ENCODE peak calls at places on chromosomes 7 and 10, in eight cellular contexts. E is NCI-H524; A is ovary; Q is activated naive CD4-positive, alpha-beta T cell treated with anti-CD3 and anti-CD28 coated beads for 36 hours; G is posterior vena cava; W is WERI-Rb-1; C is endothelial cell; I is T-helper 17 cell. B is an unnamed sample.
A peak's percentile ranks its signal among the peaks of the same experiment; 100 is the strongest.

GRCh38 chr10:131876021-131876420 is 24.8 kb upstream of the PPP2R2D start:
- DNase-seq in E (no peak), A (no peak), Q (no peak), G (peak; percentile 55), W (no peak), C (no peak), I (no peak), B (no peak)

GRCh38 chr10:75304740-75305380 is 69.1 kb upstream of the COMTD1 start:
- DNase-seq in E (no peak), A (no peak), Q (no peak), G (no peak), W (no peak), C (no peak), I (no peak), B (no peak)

GRCh38 chr7:1455241-1455939 is 3.9 kb downstream of the MICALL2 start:
- DNase-seq in E (no peak), A (no peak), Q (no peak), G (no peak), W (no peak), C (peak; percentile 37), I (no peak), B (no peak)

GRCh38 chr7:121395494-121395960 is 581 bp downstream of the FAM3C start:
- DNase-seq in E (no peak), A (no peak), Q (peak; percentile 66), G (no peak), W (no peak), C (no peak), I (peak; percentile 43), B (no peak)

GRCh38 chr10:28445511-28445910 is 87.4 kb upstream of the WAC start:
- DNase-seq in E (no peak), A (no peak), Q (no peak), G (no peak), W (no peak), C (no peak), I (no peak), B (no peak)

GRCh38 chr7:123154231-123154860 is 45.4 kb downstream of the SLC13A1 start:
- DNase-seq in E (peak; percentile 49), A (peak; percentile 74), Q (peak; percentile 66), G (peak; percentile 46), W (peak; percentile 75), C (peak; percentile 84), I (no peak), B (no peak)

GRCh38 chr7:38000272-38000671 is 79.8 kb downstream of the EPDR1 start:
- DNase-seq in E (no peak), A (no peak), Q (no peak), G (no peak), W (no peak), C (no peak), I (no peak), B (no peak)

GRCh38 chr7:857661-858060 is 18.7 kb upstream of the GET4 start:
- DNase-seq in E (no peak), A (no peak), Q (no peak), G (no peak), W (no peak), C (no peak), I (no peak), B (no peak)

GRCh38 chr10:6072215-6072941 is 10.2 kb upstream of the IL2RA start:
- DNase-seq in E (peak; percentile 32), A (no peak), Q (peak; percentile 62), G (no peak), W (no peak), C (no peak), I (no peak), B (no peak)

GRCh38 chr7:1914321-1914720 is 244.2 kb downstream of the ELFN1 start:
- DNase-seq in E (no peak), A (no peak), Q (no peak), G (no peak), W (no peak), C (no peak), I (no peak), B (no peak)

GRCh38 chr7:36227223-36227622 is 74.2 kb downstream of the EEPD1 start:
- DNase-seq in E (no peak), A (peak; percentile 64), Q (no peak), G (peak; percentile 86), W (no peak), C (no peak), I (no peak), B (no peak)

GRCh38 chr7:139791316-139791715 is 13.5 kb upstream of the HIPK2 start:
- DNase-seq in E (no peak), A (no peak), Q (no peak), G (no peak), W (no peak), C (no peak), I (no peak), B (no peak)

GRCh38 chr10:124074471-124075109 is 18.8 kb downstream of the CHST15 start:
- DNase-seq in E (no peak), A (no peak), Q (peak; percentile 48), G (no peak), W (no peak), C (no peak), I (no peak), B (no peak)

GRCh38 chr7:24284699-24285506 is 913 bp downstream of the NPY start:
- DNase-seq in E (no peak), A (no peak), Q (no peak), G (no peak), W (peak; percentile 16), C (peak; percentile 43), I (no peak), B (peak; percentile 29)

GRCh38 chr7:93245525-93246432 is 13.6 kb downstream of the VPS50 start:
- DNase-seq in E (no peak), A (no peak), Q (no peak), G (no peak), W (no peak), C (no peak), I (no peak), B (no peak)

GRCh38 chr10:80158598-80159127 is 26.1 kb downstream of the PLAC9 start:
- DNase-seq in E (no peak), A (peak; percentile 87), Q (no peak), G (peak; percentile 95), W (no peak), C (no peak), I (no peak), B (no peak)

GRCh38 chr10:102419561-102420442 is 834 bp upstream of the FBXL15 start:
- DNase-seq in E (peak; percentile 62), A (peak; percentile 68), Q (peak; percentile 72), G (no peak), W (peak; percentile 91), C (peak; percentile 77), I (peak; percentile 62), B (peak; percentile 87)

GRCh38 chr7:5777932-5778331 is 3.5 kb downstream of the RNF216 start:
- DNase-seq in E (no peak), A (no peak), Q (no peak), G (peak; percentile 0), W (no peak), C (no peak), I (no peak), B (no peak)

GRCh38 chr7:73308074-73308664 is 457 bp downstream of the NSUN5 start:
- DNase-seq in E (no peak), A (no peak), Q (peak; percentile 17), G (no peak), W (no peak), C (no peak), I (no peak), B (no peak)

GRCh38 chr7:55774327-55775050 is 88.1 kb downstream of the SEPTIN14 start:
- DNase-seq in E (no peak), A (no peak), Q (no peak), G (no peak), W (no peak), C (no peak), I (no peak), B (no peak)

GRCh38 chr10:110225756-110226554 is 18.6 kb downstream of the MXI1 start:
- DNase-seq in E (peak; percentile 41), A (peak; percentile 92), Q (peak; percentile 93), G (peak; percentile 97), W (peak; percentile 92), C (peak; percentile 86), I (peak; percentile 89), B (peak; percentile 88)

GRCh38 chr10:73865107-73865458 is 9.3 kb downstream of the CAMK2G start:
- DNase-seq in E (no peak), A (no peak), Q (peak; percentile 47), G (no peak), W (no peak), C (no peak), I (no peak), B (no peak)

GRCh38 chr10:33612116-33612515 is 277.6 kb upstream of the NRP1 start:
- DNase-seq in E (no peak), A (no peak), Q (no peak), G (no peak), W (no peak), C (no peak), I (no peak), B (no peak)

GRCh38 chr10:70551971-70552422 is 50.5 kb downstream of the PRF1 start:
- DNase-seq in E (no peak), A (no peak), Q (no peak), G (no peak), W (no peak), C (no peak), I (no peak), B (no peak)

B was measured in activated naive CD8-positive, alpha-beta T cell treated with anti-CD3 and anti-CD28 coated beads, Interleukin-2, amount 10 ng/mL, durations not matched to agents 7 days and 5 days.